ENCODE peak calls at places on chromosomes 6 and 20, in five cellular contexts. C, M, I, W and O are unnamed samples.

GRCh38 chr6:53035549-53036213 is 29.5 kb upstream of the FBXO9 start:
- DNase-seq in W (no peak), I (no peak), C (no peak), M (no peak), O (no peak)

GRCh38 chr20:10573273-10573950 is 100.4 kb downstream of the JAG1 start:
- DNase-seq in W (no peak), I (no peak), M (no peak), C (no peak), O (no peak)

GRCh38 chr6:162203287-162203686 is 524.3 kb downstream of the PRKN start:
- DNase-seq in M (peak; percentile 32), C (no peak), W (no peak), I (no peak), O (no peak)

GRCh38 chr6:168103036-168103830 is 24.2 kb upstream of the FRMD1 start:
- DNase-seq in M (peak; percentile 9), I (no peak), C (no peak), W (no peak), O (peak; percentile 34)

GRCh38 chr20:2692036-2692885 is at the start of gene EBF4:
- DNase-seq in W (peak; percentile 86), M (peak; percentile 56), I (peak; percentile 41), C (no peak), O (no peak)

GRCh38 chr6:16731503-16732018 is 29.7 kb downstream of the ATXN1 start:
- DNase-seq in C (no peak), W (no peak), I (no peak), M (no peak), O (no peak)

GRCh38 chr6:170149681-170150589 is 140.9 kb downstream of the DLL1 start:
- DNase-seq in M (peak; percentile 9), I (no peak), C (no peak), W (peak; percentile 59), O (no peak)

GRCh38 chr6:33622456-33623431 is 1.6 kb downstream of the ITPR3 start:
- DNase-seq in W (no peak), C (no peak), M (no peak), I (no peak), O (no peak)

GRCh38 chr20:46835418-46835817 is 59.2 kb upstream of the EYA2 start:
- DNase-seq in C (peak; percentile 8), I (no peak), W (no peak), M (no peak), O (no peak)

GRCh38 chr20:32780749-32781402 is 18.7 kb downstream of the DNMT3B start:
- DNase-seq in I (no peak), C (no peak), M (no peak), W (no peak), O (no peak)

GRCh38 chr20:37943033-37943432 is 40.1 kb downstream of the VSTM2L start:
- DNase-seq in I (no peak), M (no peak), W (no peak), C (no peak), O (peak; percentile 44)

GRCh38 chr6:64831680-64832079 is 875.3 kb downstream of the EYS start:
- DNase-seq in M (no peak), C (no peak), I (no peak), W (no peak), O (no peak)

GRCh38 chr6:142822882-142823578 is 121.9 kb downstream of the HIVEP2 start:
- DNase-seq in M (no peak), W (no peak), C (no peak), I (no peak), O (no peak)

GRCh38 chr6:33772114-33772830 is 16.7 kb downstream of the LEMD2 start:
- DNase-seq in I (no peak), C (no peak), M (no peak), W (no peak), O (no peak)

GRCh38 chr6:32920610-32921188 is 20.1 kb downstream of the HLA-DMB start:
- DNase-seq in C (no peak), I (no peak), W (no peak), M (no peak), O (no peak)

GRCh38 chr6:53112871-53113270 is 35.8 kb downstream of the GCM1 start:
- DNase-seq in C (no peak), M (no peak), W (no peak), I (no peak), O (no peak)

GRCh38 chr6:167304912-167305311 is 13.8 kb downstream of the UNC93A start:
- DNase-seq in W (no peak), M (no peak), C (no peak), I (no peak), O (no peak)

GRCh38 chr6:31126416-31127175 is 6.3 kb upstream of the CDSN start:
- DNase-seq in W (no peak), I (no peak), M (no peak), C (no peak), O (no peak)

GRCh38 chr6:168304752-168305015 is 14.9 kb downstream of the DACT2 start:
- DNase-seq in M (no peak), W (no peak), C (no peak), I (no peak), O (no peak)

GRCh38 chr6:79374308-79374707 is 139.8 kb upstream of the HMGN3 start:
- DNase-seq in C (no peak), W (no peak), I (no peak), M (no peak), O (no peak)

GRCh38 chr6:52566201-52566600 is 10.7 kb downstream of the TRAM2 start:
- DNase-seq in C (no peak), I (no peak), M (no peak), W (no peak), O (no peak)

GRCh38 chr20:33995053-33995816 is 1.5 kb downstream of the RALY start:
- DNase-seq in M (no peak), C (no peak), W (no peak), I (no peak), O (no peak)

GRCh38 chr6:37602801-37603200 is 94.9 kb downstream of the MDGA1 start:
- DNase-seq in I (no peak), W (no peak), C (no peak), M (no peak), O (no peak)

GRCh38 chr6:159953091-159953581 is 15.7 kb upstream of the IGF2R start:
- DNase-seq in M (peak; percentile 31), W (peak; percentile 71), I (no peak), C (no peak), O (no peak)

GRCh38 chr6:120564779-120565178 is 769.5 kb downstream of the TBC1D32 start:
- DNase-seq in W (no peak), M (no peak), C (no peak), I (no peak), O (no peak)

GRCh38 chr6:120569689-120570088 is 764.6 kb downstream of the TBC1D32 start:
- DNase-seq in C (no peak), M (no peak), I (no peak), W (no peak), O (no peak)
- H3K27ac ChIP-seq in C (no peak overlapping the region), M (no peak overlapping the region), I (no peak overlapping the region), W (no peak overlapping the region), O (no peak overlapping the region)

DNA sequence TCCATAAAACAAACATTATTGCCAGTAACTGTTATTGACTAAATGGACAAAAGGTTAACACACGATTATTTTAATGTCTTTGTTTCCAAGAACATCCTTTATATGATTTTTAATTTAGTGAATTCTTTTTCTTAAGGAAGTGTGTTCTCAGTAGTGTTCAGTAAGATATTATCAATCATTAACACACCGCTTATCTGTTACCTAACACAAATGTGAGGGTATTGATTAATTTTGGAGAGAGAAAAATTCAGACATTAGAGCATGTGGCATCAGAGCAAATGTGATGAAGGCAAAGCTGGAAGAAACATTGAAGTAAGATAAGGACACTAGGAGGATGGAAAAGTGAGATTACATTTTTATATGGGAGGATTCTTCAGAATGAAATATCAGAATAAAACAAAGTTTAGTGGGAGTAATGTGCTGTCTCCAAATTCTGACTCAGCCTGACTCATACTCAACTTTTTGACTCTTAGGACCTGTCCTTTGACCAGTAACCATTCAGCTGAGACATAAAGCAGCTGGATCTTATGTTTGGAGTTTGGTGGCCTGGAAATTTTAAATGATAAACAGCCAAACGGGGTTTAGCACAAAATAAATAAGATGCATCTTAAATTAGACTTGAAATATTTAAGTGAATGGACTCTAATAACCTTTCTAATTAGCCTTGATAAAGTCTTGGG is 348.6 kb downstream of the CD109 start:
- DNase-seq in M (no peak), C (peak; percentile 51), I (no peak), W (no peak), O (no peak)
- TF ChIP-seq CTCF in M (no peak), C (no peak), I (no peak), W (no peak), O (no peak)

GRCh38 chr6:54846243-54846856 is at the start of gene FAM83B:
- DNase-seq in I (peak; percentile 65), M (no peak), C (no peak), W (no peak), O (peak; percentile 94)

GRCh38 chr6:54847799-54848597 is 1.4 kb downstream of the FAM83B start:
- DNase-seq in M (no peak), C (no peak), I (no peak), W (no peak), O (peak; percentile 76)

GRCh38 chr6:54850061-54850460 is 3.5 kb downstream of the FAM83B start:
- DNase-seq in M (no peak), I (no peak), W (no peak), C (no peak), O (no peak)

DNA sequence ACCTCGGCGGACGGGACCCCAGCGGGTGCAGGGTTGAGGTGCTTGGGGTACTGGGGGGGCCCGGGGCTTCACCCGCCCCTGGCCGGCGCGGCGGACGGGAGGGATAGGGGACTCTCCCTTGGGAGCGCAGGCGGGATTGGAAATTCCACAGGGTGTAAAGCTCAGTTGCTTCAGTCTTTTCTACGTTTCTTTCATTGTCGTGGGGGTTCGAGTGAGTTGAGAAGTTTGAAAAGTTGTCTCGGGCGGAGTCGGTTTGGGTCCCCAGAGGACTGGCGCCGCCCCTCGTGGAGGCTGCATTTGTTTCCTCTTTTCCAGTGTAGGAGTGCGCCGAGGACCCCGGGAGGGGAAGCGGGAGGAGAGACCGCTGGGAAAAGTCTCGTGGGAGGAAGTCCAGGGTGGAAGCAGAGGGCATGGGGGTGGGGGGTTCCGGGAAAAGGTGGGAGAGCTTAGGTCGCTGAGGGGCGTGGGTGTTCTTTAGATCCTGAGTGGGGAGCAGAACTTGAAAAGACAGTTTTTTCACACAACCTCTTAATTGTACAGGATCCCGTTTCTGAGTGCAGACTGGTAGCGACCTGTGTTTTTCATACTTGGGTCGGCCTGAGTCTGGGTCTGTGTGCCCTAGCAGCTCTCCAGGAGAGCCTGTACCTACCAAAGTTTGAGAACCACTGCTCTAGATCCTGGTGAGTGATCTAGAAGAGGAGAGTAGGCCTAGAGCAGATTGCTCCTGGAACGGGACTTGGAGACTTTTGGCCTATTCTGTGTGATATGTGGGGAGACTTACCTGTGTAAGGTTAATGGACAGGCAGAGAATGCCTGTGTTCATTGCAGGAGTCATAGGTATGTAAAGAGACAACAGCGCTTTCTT is 518 bp downstream of the FAM83B start:
- DNase-seq in W (no peak), M (no peak), I (peak; percentile 23), C (no peak), O (no peak)
- H3K27ac ChIP-seq in W (no peak overlapping the region), M (no peak overlapping the region), I (peak overlapping the region; percentile 86), C (no peak overlapping the region), O (peak overlapping the region; percentile 92)

GRCh38 chr20:48952656-48953055 is 31.1 kb downstream of the ARFGEF2 start:
- DNase-seq in M (no peak), I (no peak), C (no peak), W (no peak), O (no peak)

GRCh38 chr20:48951041-48951440 is 29.5 kb downstream of the ARFGEF2 start:
- DNase-seq in I (no peak), W (no peak), M (no peak), C (no peak), O (peak; percentile 61)

GRCh38 chr20:48948612-48949011 is 27.1 kb downstream of the ARFGEF2 start:
- DNase-seq in I (no peak), C (no peak), M (no peak), W (no peak), O (peak; percentile 55)

GRCh38 chr20:48951646-48952045 is 30.1 kb downstream of the ARFGEF2 start:
- DNase-seq in I (no peak), M (no peak), C (no peak), W (no peak), O (no peak)

GRCh38 chr20:48949304-48950170 is 28.0 kb downstream of the ARFGEF2 start:
- DNase-seq in M (no peak), I (no peak), C (no peak), W (no peak), O (peak; percentile 69)
- TF ChIP-seq CTCF in M (no peak), I (no peak), C (peak; percentile 21), W (no peak), O (no peak)